ENCODE peak calls at places on chromosomes 3 and 15, in seven cellular contexts. J is K562, N is HCT116, A is HepG2, C is SK-N-SH, U is GM12878, R is H1. Z is an unnamed sample.

GRCh38 chr3:128946411-128946810 is 47.5 kb downstream of the CFAP92 start:
- DNase-seq in J (no peak), N (no peak), A (no peak), C (no peak), U (no peak), R (no peak), Z (no peak)

GRCh38 chr15:20349774-20350498 is 191.7 kb downstream of the GOLGA6L6 start:
- DNase-seq in J (peak), N (no peak), A (no peak), C (no peak), U (no peak), R (no peak), Z (no peak)

GRCh38 chr3:181610083-181610972 is 101.4 kb upstream of the SOX2 start:
- DNase-seq in J (no peak), N (no peak), A (no peak), C (no peak), U (no peak), R (no peak), Z (no peak)

GRCh38 chr3:12440927-12441326 is 43.4 kb upstream of the TSEN2 start:
- DNase-seq in J (no peak), N (no peak), A (no peak), C (peak), U (no peak), R (no peak), Z (no peak)

GRCh38 chr15:101451192-101451799 is 38.2 kb downstream of the PCSK6 start:
- DNase-seq in J (peak), N (no peak), A (no peak), C (peak), U (no peak), R (no peak), Z (no peak)

GRCh38 chr3:117045143-117045542 is 335.6 kb downstream of the TUSC7 start:
- DNase-seq in J (no peak), N (no peak), A (no peak), C (no peak), U (no peak), R (peak), Z (peak)

GRCh38 chr3:188827078-188827477 is 344.7 kb upstream of the TPRG1 start:
- DNase-seq in J (no peak), N (no peak), A (no peak), C (no peak), U (no peak), R (no peak), Z (no peak)

GRCh38 chr3:167656821-167657220 is 3.1 kb upstream of the WDR49 start:
- DNase-seq in J (no peak), N (no peak), A (no peak), C (no peak), U (no peak), R (no peak), Z (no peak)

GRCh38 chr15:29695486-29696167 is 126.6 kb downstream of the TJP1 start:
- DNase-seq in J (peak), N (no peak), A (peak), C (no peak), U (no peak), R (no peak), Z (peak)

GRCh38 chr3:41836360-41837134 is 125.4 kb downstream of the ULK4 start:
- DNase-seq in J (no peak), N (no peak), A (no peak), C (no peak), U (no peak), R (no peak), Z (no peak)

GRCh38 chr15:66142341-66142740 is 111.2 kb downstream of the MEGF11 start:
- DNase-seq in J (no peak), N (no peak), A (no peak), C (no peak), U (no peak), R (no peak), Z (no peak)

GRCh38 chr3:133283958-133284807 is 115.7 kb upstream of the BFSP2 start:
- DNase-seq in J (no peak), N (no peak), A (no peak), C (no peak), U (no peak), R (no peak), Z (no peak)

GRCh38 chr3:112813723-112814171 is 32.9 kb downstream of the CD200R1L start:
- DNase-seq in J (no peak), N (no peak), A (no peak), C (no peak), U (peak), R (no peak), Z (no peak)

GRCh38 chr3:151067158-151067557 is 18.3 kb upstream of the MED12L start:
- DNase-seq in J (no peak), N (peak), A (peak), C (no peak), U (no peak), R (peak), Z (peak)

GRCh38 chr3:13379191-13379830 is 40.8 kb downstream of the NUP210 start:
- DNase-seq in J (no peak), N (no peak), A (no peak), C (no peak), U (no peak), R (no peak), Z (no peak)

GRCh38 chr15:57149196-57149595 is 227.1 kb upstream of the CGNL1 start:
- DNase-seq in J (no peak), N (no peak), A (no peak), C (no peak), U (no peak), R (no peak), Z (no peak)

GRCh38 chr3:188956839-188957489 is 214.8 kb upstream of the TPRG1 start:
- DNase-seq in J (peak), N (peak), A (peak), C (peak), U (no peak), R (no peak), Z (peak)

GRCh38 chr3:151216641-151217040 is 13.6 kb upstream of the GPR171 start:
- DNase-seq in J (no peak), N (no peak), A (no peak), C (peak), U (no peak), R (no peak), Z (no peak)

GRCh38 chr15:58520464-58520863 is 88.7 kb downstream of the LIPC start:
- DNase-seq in J (no peak), N (no peak), A (no peak), C (no peak), U (no peak), R (no peak), Z (no peak)

GRCh38 chr3:94011208-94011842 is 17.1 kb downstream of the STX19 start:
- DNase-seq in J (no peak), N (no peak), A (no peak), C (no peak), U (no peak), R (no peak), Z (no peak)

GRCh38 chr3:97952280-97952679 is 20.0 kb downstream of the RIOX2 start:
- DNase-seq in J (no peak), N (no peak), A (no peak), C (no peak), U (no peak), R (no peak), Z (no peak)

GRCh38 chr3:50299929-50300680 is 900 bp upstream of the HYAL3 start:
- DNase-seq in J (peak), N (no peak), A (no peak), C (no peak), U (no peak), R (no peak), Z (peak)

GRCh38 chr3:50095352-50095998 is 6.8 kb downstream of the RBM5 start:
- DNase-seq in J (no peak), N (no peak), A (no peak), C (no peak), U (no peak), R (no peak), Z (no peak)

GRCh38 chr3:146160964-146161724 is at the start of gene PLOD2:
- DNase-seq in J (peak), N (peak), A (peak), C (peak), U (no peak), R (peak), Z (peak)

GRCh38 chr3:109346099-109346498 is 8.8 kb upstream of the DPPA4 start:
- DNase-seq in J (no peak), N (no peak), A (no peak), C (no peak), U (no peak), R (no peak), Z (no peak)

GRCh38 chr3:33312361-33312760 is 35.1 kb downstream of the FBXL2 start:
- DNase-seq in J (no peak), N (no peak), A (no peak), C (no peak), U (no peak), R (no peak), Z (no peak)

GRCh38 chr3:23981955-23982354 is 36.9 kb downstream of the NR1D2 start:
- DNase-seq in J (no peak), N (no peak), A (no peak), C (no peak), U (no peak), R (peak), Z (no peak)

GRCh38 chr15:85125056-85125661 is 143.5 kb downstream of the PDE8A start:
- DNase-seq in J (no peak), N (peak), A (no peak), C (no peak), U (no peak), R (no peak), Z (peak)

GRCh38 chr15:100807028-100807427 is 72.6 kb upstream of the ALDH1A3 start:
- DNase-seq in J (no peak), N (no peak), A (no peak), C (no peak), U (no peak), R (no peak), Z (no peak)

GRCh38 chr3:48428088-48428862 is 1.6 kb downstream of the PLXNB1 start:
- DNase-seq in J (no peak), N (no peak), A (peak), C (no peak), U (no peak), R (peak), Z (no peak)

DNA sequence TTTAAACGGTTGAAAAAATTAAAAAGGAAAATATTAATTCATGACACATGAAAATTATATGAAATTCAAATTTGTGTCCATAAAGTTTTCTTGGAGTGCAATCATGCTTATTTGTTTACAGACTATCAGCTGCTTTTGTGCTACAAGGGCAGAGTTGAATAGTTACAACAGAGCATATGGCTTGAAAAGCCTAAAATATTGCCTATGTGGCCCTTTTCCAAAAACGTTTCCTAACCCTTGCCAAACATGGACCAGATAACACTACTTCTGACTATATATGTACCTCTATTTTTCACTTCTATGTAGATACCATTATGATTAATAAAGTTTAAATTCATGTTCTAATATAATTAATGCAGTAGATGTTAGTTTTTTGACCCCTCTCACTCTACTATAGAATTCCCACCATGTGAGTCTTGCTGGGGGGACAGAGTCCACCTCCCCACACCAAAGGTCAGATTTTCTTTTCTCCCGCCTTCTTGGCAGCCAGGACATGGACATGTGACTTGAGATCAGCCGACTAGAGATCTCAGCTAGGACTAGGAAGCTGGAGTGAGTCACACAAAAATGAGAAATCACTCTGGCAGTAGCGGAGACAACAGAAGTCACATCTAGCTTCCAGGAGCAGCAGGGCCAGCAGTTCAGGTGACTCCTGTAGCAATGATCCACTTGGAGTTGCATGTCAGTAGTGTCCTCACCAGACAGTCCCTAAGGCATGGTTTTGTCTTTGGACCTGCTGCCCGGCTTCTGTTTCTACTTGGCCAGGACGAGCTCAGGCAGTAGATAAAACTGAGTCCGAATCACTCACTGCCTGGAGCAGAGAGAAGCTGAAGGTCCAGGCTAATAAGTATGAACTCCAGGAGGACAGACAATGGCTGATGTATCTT is 22.4 kb downstream of the CIAO2A start:
- DNase-seq in J (peak), N (no peak), A (peak), C (no peak), U (no peak), R (no peak), Z (no peak)
- TF ChIP-seq JUND in J (peak), N (no peak), A (no peak), C (peak), U (no peak), R (no peak), Z (no peak)

GRCh38 chr3:161851941-161852566 is 355.4 kb downstream of the OTOL1 start:
- DNase-seq in J (peak), N (peak), A (peak), C (peak), U (peak), R (peak), Z (peak)
- TF ChIP-seq JUND in J (no peak), N (no peak), A (no peak), C (no peak), U (no peak), R (no peak), Z (no peak)

DNA sequence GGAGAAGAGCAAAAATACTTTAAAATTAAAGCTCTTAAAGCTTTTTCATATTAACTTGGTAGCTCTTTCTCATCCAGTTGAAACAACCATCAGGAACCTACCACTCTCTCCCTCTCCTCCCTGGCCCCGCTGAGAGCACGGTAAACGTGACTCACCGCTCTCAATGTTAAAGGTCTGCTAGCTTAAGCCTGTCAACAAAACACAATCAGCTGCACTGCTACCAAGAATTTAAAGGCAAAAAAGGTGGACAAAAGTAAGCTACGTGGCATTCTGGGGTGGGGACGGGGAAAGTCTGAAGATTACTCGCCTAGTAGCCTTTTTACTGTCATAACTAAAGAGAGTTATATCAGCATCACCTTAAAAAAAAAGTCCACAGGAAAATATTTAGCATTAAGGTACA is 8.4 kb upstream of the GP5 start:
- DNase-seq in J (no peak), N (no peak), A (peak), C (no peak), U (no peak), R (no peak), Z (no peak)
- TF ChIP-seq JUND in J (peak), N (no peak), A (no peak), C (no peak), U (no peak), R (no peak), Z (no peak)

GRCh38 chr15:23570466-23570865 is 5.0 kb downstream of the MKRN3 start:
- DNase-seq in J (no peak), N (peak), A (peak), C (no peak), U (no peak), R (no peak), Z (no peak)
- TF ChIP-seq JUND in J (no peak), N (no peak), A (no peak), C (no peak), U (no peak), R (no peak), Z (no peak)

GRCh38 chr15:39785139-39785538 is 2.5 kb upstream of the FSIP1 start:
- DNase-seq in J (no peak), N (no peak), A (no peak), C (no peak), U (no peak), R (no peak), Z (peak)
- TF ChIP-seq JUND in J (no peak), N (no peak), A (no peak), C (no peak), U (no peak), R (no peak), Z (no peak)

GRCh38 chr15:62782100-62782791 is 260.3 kb upstream of the TPM1 start:
- DNase-seq in J (peak), N (peak), A (peak), C (peak), U (no peak), R (peak), Z (peak)
- TF ChIP-seq JUND in J (no peak), N (no peak), A (no peak), C (no peak), U (no peak), R (no peak), Z (no peak)

GRCh38 chr15:40344631-40345120 is 3.9 kb upstream of the CCDC9B start:
- DNase-seq in J (peak), N (no peak), A (peak), C (peak), U (no peak), R (peak), Z (peak)
- TF ChIP-seq JUND in J (no peak), N (no peak), A (no peak), C (no peak), U (no peak), R (no peak), Z (no peak)

DNA sequence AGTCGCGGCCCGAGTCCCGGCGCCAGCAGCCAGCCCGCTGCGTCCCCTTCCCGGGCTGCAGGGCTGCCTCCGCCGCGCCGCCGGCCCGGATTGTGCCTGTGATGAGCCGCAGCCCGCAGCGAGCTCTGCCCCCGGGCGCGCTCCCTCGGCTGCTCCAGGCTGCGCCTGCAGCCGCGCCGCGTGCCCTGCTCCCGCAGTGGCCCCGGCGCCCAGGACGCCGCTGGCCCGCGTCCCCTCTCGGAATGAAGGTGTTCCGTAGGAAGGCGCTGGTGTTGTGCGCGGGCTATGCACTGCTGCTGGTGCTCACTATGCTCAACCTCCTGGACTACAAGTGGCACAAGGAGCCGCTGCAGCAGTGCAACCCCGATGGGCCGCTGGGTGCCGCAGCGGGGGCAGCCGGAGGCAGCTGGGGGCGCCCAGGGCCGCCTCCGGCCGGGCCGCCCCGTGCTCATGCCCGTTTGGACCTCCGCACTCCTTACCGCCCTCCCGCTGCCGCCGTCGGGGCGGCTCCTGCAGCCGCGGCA is 1.2 kb downstream of the CHST2 start:
- DNase-seq in J (no peak), N (no peak), A (no peak), C (peak), U (no peak), R (peak), Z (no peak)
- TF ChIP-seq JUND in J (no peak), N (no peak), A (no peak), C (no peak), U (no peak), R (no peak), Z (no peak)

GRCh38 chr15:78680416-78681068 is 39.5 kb upstream of the CHRNB4 start:
- DNase-seq in J (no peak), N (no peak), A (no peak), C (no peak), U (no peak), R (no peak), Z (no peak)
- TF ChIP-seq JUND in J (no peak), N (no peak), A (no peak), C (no peak), U (no peak), R (no peak), Z (no peak)

DNA sequence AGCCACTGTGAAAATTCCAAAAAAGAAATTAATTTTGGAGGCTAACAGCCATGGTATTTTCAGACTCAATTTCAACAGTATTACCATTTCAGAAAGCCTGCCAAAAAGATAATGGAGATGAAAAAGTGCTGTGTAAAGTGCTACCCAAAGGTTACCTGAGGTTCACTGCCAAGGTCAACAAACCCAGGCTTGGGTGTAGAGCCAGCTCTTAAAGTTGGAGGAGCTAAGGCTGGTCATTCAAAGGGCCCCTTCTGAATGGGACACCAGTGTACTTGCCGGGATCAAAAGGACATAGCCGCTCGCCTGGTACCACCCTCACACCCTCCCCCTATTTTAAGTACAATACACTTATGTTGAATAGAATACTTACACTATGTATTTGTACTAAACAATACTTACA is 64.5 kb downstream of the ETV5 start:
- DNase-seq in J (no peak), N (no peak), A (peak), C (no peak), U (no peak), R (peak), Z (no peak)
- TF ChIP-seq JUND in J (no peak), N (no peak), A (no peak), C (no peak), U (no peak), R (no peak), Z (no peak)

Z was measured in T47D.